ENCODE peak calls at places on chromosomes 11 and 22, in eight cellular contexts. Z, L, K, V, X, S, I and G are unnamed samples.

GRCh38 chr11:35418847-35419712 is at the start of gene SLC1A2:
- DNase-seq in Z (no peak), K (no peak), V (peak; percentile 27), L (no peak), S (peak; percentile 13), I (peak; percentile 34), X (peak; percentile 12), G (peak; percentile 66)

GRCh38 chr11:117794144-117794543 is 2.9 kb downstream of the DSCAML1 start:
- DNase-seq in L (no peak), I (no peak), V (no peak), K (no peak), X (no peak), Z (no peak), S (no peak), G (no peak)

GRCh38 chr11:115056514-115056913 is 378.2 kb downstream of the NXPE2 start:
- DNase-seq in Z (no peak), I (no peak), L (no peak), K (no peak), X (no peak), S (no peak), V (no peak), G (no peak)

GRCh38 chr11:65871811-65872548 is 620 bp downstream of the EFEMP2 start:
- DNase-seq in L (no peak), K (no peak), Z (peak; percentile 52), I (no peak), V (peak; percentile 48), S (no peak), X (peak; percentile 34), G (peak; percentile 54)

GRCh38 chr11:132007184-132007583 is 636.8 kb downstream of the NTM start:
- DNase-seq in K (no peak), S (no peak), I (no peak), L (no peak), Z (no peak), V (no peak), X (no peak), G (no peak)

GRCh38 chr11:69658606-69659450 is 16.3 kb downstream of the LTO1 start:
- DNase-seq in K (no peak), V (no peak), I (no peak), Z (no peak), S (no peak), X (no peak), L (no peak), G (no peak)

GRCh38 chr11:20000393-20001134 is 159.7 kb downstream of the DBX1 start:
- DNase-seq in I (no peak), Z (peak; percentile 22), K (no peak), L (no peak), V (no peak), S (no peak), X (no peak), G (peak; percentile 58)

GRCh38 chr22:40009231-40009769 is 14.5 kb downstream of the FAM83F start:
- DNase-seq in I (no peak), V (no peak), K (no peak), L (no peak), S (no peak), Z (no peak), X (peak; percentile 29), G (peak; percentile 42)

GRCh38 chr11:120511804-120512726 is 517 bp downstream of the GRIK4 start:
- DNase-seq in Z (peak; percentile 68), I (no peak), L (no peak), V (no peak), X (no peak), K (no peak), S (no peak), G (peak; percentile 35)

GRCh38 chr11:92329137-92329536 is 104.5 kb downstream of the FAT3 start:
- DNase-seq in S (no peak), L (no peak), V (no peak), K (no peak), Z (no peak), X (no peak), I (no peak), G (no peak)

GRCh38 chr11:47480762-47481161 is 31.8 kb upstream of the RAPSN start:
- DNase-seq in S (peak; percentile 35), K (no peak), L (no peak), I (no peak), X (no peak), Z (no peak), V (no peak), G (no peak)

GRCh38 chr22:26573026-26573662 is 16.8 kb downstream of the TPST2 start:
- DNase-seq in K (no peak), S (peak; percentile 72), V (no peak), L (no peak), I (peak; percentile 62), X (peak; percentile 42), Z (no peak), G (no peak)

GRCh38 chr22:29266564-29267461 is 968 bp downstream of the RHBDD3 start:
- DNase-seq in I (no peak), S (peak; percentile 28), Z (no peak), X (peak; percentile 9), K (no peak), V (no peak), L (no peak), G (peak; percentile 23)

GRCh38 chr11:290621-291231 is 1.8 kb downstream of the PGGHG start:
- DNase-seq in V (no peak), I (no peak), Z (peak; percentile 13), S (no peak), K (no peak), X (no peak), L (no peak), G (no peak)

GRCh38 chr22:23364389-23364788 is 184.1 kb downstream of the BCR start:
- DNase-seq in K (no peak), V (no peak), X (no peak), Z (no peak), L (no peak), I (no peak), S (no peak), G (no peak)

GRCh38 chr11:79314906-79315689 is 125.7 kb downstream of the TENM4 start:
- DNase-seq in X (peak; percentile 13), V (no peak), L (no peak), Z (no peak), K (peak; percentile 9), I (no peak), S (peak; percentile 31), G (peak; percentile 66)

GRCh38 chr11:2089536-2090165 is 49.5 kb downstream of the IGF2 start:
- DNase-seq in V (no peak), Z (no peak), X (peak; percentile 35), S (peak; percentile 25), I (no peak), L (no peak), K (peak; percentile 67), G (no peak)

GRCh38 chr11:20821046-20821445 is 151.7 kb downstream of the NELL1 start:
- DNase-seq in S (no peak), L (no peak), I (no peak), K (no peak), V (no peak), Z (no peak), X (no peak), G (no peak)

GRCh38 chr11:128726464-128727139 is 32.7 kb downstream of the FLI1 start:
- DNase-seq in K (no peak), V (no peak), L (no peak), S (no peak), I (no peak), X (no peak), Z (no peak), G (no peak)

GRCh38 chr22:37421468-37421877 is 5.8 kb downstream of the ELFN2 start:
- DNase-seq in S (no peak), X (no peak), Z (no peak), I (no peak), L (no peak), K (no peak), V (no peak), G (no peak)

GRCh38 chr22:37419916-37420655 is 7.2 kb downstream of the ELFN2 start:
- DNase-seq in V (no peak), L (no peak), I (no peak), S (no peak), K (peak; percentile 23), Z (no peak), X (no peak), G (peak; percentile 61)

GRCh38 chr22:37419370-37419915 is 7.8 kb downstream of the ELFN2 start:
- DNase-seq in K (no peak), S (no peak), I (no peak), L (no peak), X (no peak), Z (no peak), V (no peak), G (no peak)

GRCh38 chr22:37418627-37419369 is 8.5 kb downstream of the ELFN2 start:
- DNase-seq in Z (no peak), V (no peak), I (no peak), S (no peak), L (no peak), K (no peak), X (no peak), G (no peak)

GRCh38 chr22:37420656-37421467 is 6.4 kb downstream of the ELFN2 start:
- DNase-seq in I (no peak), S (no peak), V (no peak), X (no peak), L (no peak), K (peak; percentile 31), Z (no peak), G (no peak)
- TF ChIP-seq CTCF in I (no peak), S (no peak), V (no peak), X (no peak), L (peak; percentile 6), K (no peak), Z (no peak), G (no peak)

DNA sequence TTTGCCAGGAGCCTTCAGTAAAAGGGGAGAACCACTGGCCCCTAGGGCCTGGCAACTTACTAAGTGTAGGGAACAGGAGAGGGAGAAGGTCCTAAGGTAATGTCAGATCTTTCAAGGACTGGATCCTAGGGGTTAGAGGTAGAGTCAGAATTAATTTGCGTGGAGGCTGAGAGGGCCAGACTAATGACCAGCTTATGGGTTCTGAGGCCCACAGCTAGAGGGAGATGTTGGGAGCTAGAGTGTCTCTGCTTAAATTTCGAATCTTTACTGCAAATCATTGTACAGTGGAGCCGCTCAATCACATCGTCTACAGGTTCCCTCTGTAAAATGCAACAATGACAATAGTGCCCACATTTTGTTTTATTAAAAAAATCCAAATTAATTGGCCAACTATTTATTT is 31.4 kb downstream of the CLMP start:
- DNase-seq in I (no peak), L (no peak), V (no peak), K (no peak), S (no peak), X (no peak), Z (no peak), G (no peak)
- TF ChIP-seq CTCF in I (no peak), L (no peak), V (no peak), K (no peak), S (peak; percentile 23), X (peak; percentile 22), Z (no peak), G (no peak)

DNA sequence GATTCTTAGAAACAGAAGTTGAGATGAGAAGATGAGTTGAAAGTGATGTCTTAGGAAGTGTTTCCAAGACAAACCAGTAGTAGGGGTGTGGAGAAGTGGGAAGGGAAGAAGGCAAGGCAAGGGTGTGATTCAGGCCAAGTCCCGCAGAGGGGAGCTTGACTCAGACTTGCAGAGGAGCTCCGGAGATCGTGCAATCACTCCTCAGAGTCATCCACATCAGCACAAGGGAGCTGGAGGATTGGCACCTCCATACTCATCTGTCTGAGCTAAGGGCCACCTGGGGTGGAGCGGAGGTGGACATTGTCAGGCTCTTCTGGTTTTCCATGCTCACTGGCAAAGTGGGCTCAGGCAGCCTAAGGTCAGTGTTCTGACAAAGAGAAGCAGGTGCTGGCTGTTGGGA is 44.4 kb downstream of the CHRDL2 start:
- DNase-seq in V (peak; percentile 25), S (peak; percentile 59), X (peak; percentile 58), L (no peak), K (no peak), Z (no peak), I (no peak), G (no peak)
- TF ChIP-seq CTCF in V (no peak), S (peak; percentile 26), X (peak; percentile 20), L (no peak), K (no peak), Z (no peak), I (no peak), G (no peak)

GRCh38 chr11:60984149-60984548 is 12.7 kb downstream of the CD6 start:
- DNase-seq in X (no peak), Z (no peak), S (no peak), I (no peak), L (no peak), K (no peak), V (no peak), G (no peak)
- TF ChIP-seq CTCF in X (no peak), Z (no peak), S (no peak), I (no peak), L (no peak), K (no peak), V (no peak), G (no peak)